ENCODE peak calls at places on chromosomes 11 and 22, in nine cellular contexts. J is iris pigment epithelial cell; E is activated naive CD4-positive, alpha-beta T cell; O is DMS 273 treated with DMSO at 0.1 percent for 48 hours; U is EL; Z is BJ; B is M059J; M is stromal cell of bone marrow; Y is stimulated activated CD4-positive, alpha-beta T cell treated with anti-CD3 and anti-CD28 coated beads, Interleukin-12 subunit alpha, Interleukin-12 subunit beta, amount 100 ng/mL, for 24 hours. Q is an unnamed sample.

GRCh38 chr22:36010090-36010489 is 18.5 kb downstream of the RBFOX2 start:
- DNase-seq in J (no peak), E (no peak), O (peak; percentile 81), U (no peak), Z (no peak), B (no peak), M (no peak), Y (no peak), Q (no peak)

GRCh38 chr11:117437791-117438130 is 110.1 kb downstream of the CEP164 start:
- DNase-seq in J (no peak), E (no peak), O (no peak), U (no peak), Z (no peak), B (no peak), M (no peak), Y (no peak), Q (no peak)

GRCh38 chr11:116865696-116866095 is 28.3 kb upstream of the APOA1 start:
- DNase-seq in J (peak; percentile 30), E (no peak), O (no peak), U (peak; percentile 62), Z (peak; percentile 85), B (no peak), M (peak; percentile 77), Y (no peak), Q (peak; percentile 85)

GRCh38 chr11:108508653-108509593 is 10.7 kb upstream of the POGLUT3 start:
- DNase-seq in J (no peak), E (no peak), O (no peak), U (no peak), Z (no peak), B (no peak), M (no peak), Y (no peak), Q (no peak)

GRCh38 chr11:97772696-97773095 is 1248.1 kb upstream of the CNTN5 start:
- DNase-seq in J (peak; percentile 11), E (no peak), O (peak; percentile 75), U (no peak), Z (no peak), B (no peak), M (no peak), Y (no peak), Q (no peak)

GRCh38 chr11:88179141-88179540 is 3.9 kb upstream of the RAB38 start:
- DNase-seq in J (peak; percentile 71), E (no peak), O (no peak), U (peak; percentile 35), Z (no peak), B (peak; percentile 87), M (no peak), Y (peak; percentile 17), Q (peak; percentile 24)

GRCh38 chr11:104965735-104966134 is 2.6 kb downstream of the CASP4 start:
- DNase-seq in J (no peak), E (no peak), O (no peak), U (no peak), Z (no peak), B (no peak), M (no peak), Y (no peak), Q (no peak)

GRCh38 chr11:117830072-117830471 is 5.5 kb upstream of the FXYD2 start:
- DNase-seq in J (no peak), E (no peak), O (no peak), U (no peak), Z (no peak), B (no peak), M (no peak), Y (no peak), Q (no peak)

GRCh38 chr11:6931146-6931713 is 5.0 kb downstream of the ZNF215 start:
- DNase-seq in J (peak; percentile 14), E (no peak), O (no peak), U (no peak), Z (no peak), B (no peak), M (peak; percentile 31), Y (no peak), Q (no peak)

GRCh38 chr11:133956650-133957633 is at the start of gene IGSF9B:
- DNase-seq in J (peak; percentile 63), E (peak; percentile 93), O (peak; percentile 29), U (peak; percentile 70), Z (no peak), B (peak; percentile 71), M (peak; percentile 23), Y (peak; percentile 86), Q (no peak)

GRCh38 chr11:17548444-17548843 is 1.4 kb downstream of the OTOG start:
- DNase-seq in J (no peak), E (no peak), O (no peak), U (no peak), Z (no peak), B (peak; percentile 17), M (no peak), Y (no peak), Q (no peak)

GRCh38 chr11:66082936-66083698 is 13.0 kb downstream of the PACS1 start:
- DNase-seq in J (peak; percentile 45), E (no peak), O (peak; percentile 65), U (peak; percentile 45), Z (no peak), B (peak; percentile 49), M (no peak), Y (no peak), Q (no peak)

GRCh38 chr11:133015457-133015856 is 516.8 kb downstream of the OPCML start:
- DNase-seq in J (no peak), E (no peak), O (no peak), U (no peak), Z (no peak), B (no peak), M (no peak), Y (no peak), Q (no peak)

GRCh38 chr11:23280088-23280487 is 419.8 kb upstream of the CCDC179 start:
- DNase-seq in J (peak; percentile 88), E (no peak), O (no peak), U (peak; percentile 23), Z (no peak), B (peak; percentile 73), M (no peak), Y (no peak), Q (peak; percentile 28)

GRCh38 chr22:49786976-49787843 is 40.5 kb downstream of the BRD1 start:
- DNase-seq in J (no peak), E (no peak), O (no peak), U (no peak), Z (no peak), B (no peak), M (no peak), Y (no peak), Q (no peak)

GRCh38 chr11:125110506-125110905 is 920 bp downstream of the TMEM218 start:
- DNase-seq in J (peak; percentile 14), E (no peak), O (no peak), U (peak; percentile 24), Z (no peak), B (peak; percentile 13), M (no peak), Y (no peak), Q (no peak)

GRCh38 chr11:131218542-131218941 is 151.9 kb upstream of the NTM start:
- DNase-seq in J (no peak), E (no peak), O (no peak), U (no peak), Z (no peak), B (no peak), M (no peak), Y (no peak), Q (no peak)

GRCh38 chr11:74288161-74288560 is 23.3 kb downstream of the P4HA3 start:
- DNase-seq in J (peak; percentile 98), E (no peak), O (no peak), U (peak; percentile 85), Z (peak; percentile 87), B (peak; percentile 87), M (peak; percentile 95), Y (no peak), Q (peak; percentile 92)

GRCh38 chr11:95512682-95513081 is 276.9 kb downstream of the FAM76B start:
- DNase-seq in J (peak; percentile 92), E (no peak), O (no peak), U (peak; percentile 16), Z (peak; percentile 52), B (peak; percentile 5), M (peak; percentile 92), Y (no peak), Q (peak; percentile 81)

GRCh38 chr11:121521145-121522042 is 68.6 kb upstream of the SORL1-AS1 start:
- DNase-seq in J (no peak), E (no peak), O (no peak), U (no peak), Z (no peak), B (no peak), M (no peak), Y (no peak), Q (no peak)

GRCh38 chr22:46676881-46677280 is 56.7 kb downstream of the GRAMD4 start:
- DNase-seq in J (no peak), E (no peak), O (no peak), U (no peak), Z (no peak), B (no peak), M (no peak), Y (no peak), Q (no peak)

GRCh38 chr11:111634981-111635705 is 32.9 kb downstream of the SIK2 start:
- DNase-seq in J (peak; percentile 62), E (no peak), O (no peak), U (peak; percentile 49), Z (no peak), B (peak; percentile 81), M (peak; percentile 24), Y (no peak), Q (no peak)

GRCh38 chr22:50298937-50299656 is 8.3 kb downstream of the PLXNB2 start:
- DNase-seq in J (no peak), E (no peak), O (no peak), U (no peak), Z (no peak), B (no peak), M (no peak), Y (no peak), Q (no peak)

GRCh38 chr11:69647761-69648497 is 7.0 kb downstream of the CCND1 start:
- DNase-seq in J (no peak), E (no peak), O (no peak), U (no peak), Z (no peak), B (no peak), M (no peak), Y (no peak), Q (no peak)

GRCh38 chr11:15532432-15532831 is 417.7 kb downstream of the INSC start:
- DNase-seq in J (no peak), E (no peak), O (no peak), U (no peak), Z (no peak), B (no peak), M (no peak), Y (no peak), Q (no peak)

GRCh38 chr11:97224396-97224795 is 834.6 kb downstream of the JRKL start:
- DNase-seq in J (no peak), E (no peak), O (no peak), U (no peak), Z (no peak), B (no peak), M (no peak), Y (no peak), Q (no peak)

GRCh38 chr22:30514252-30514651 is 8.8 kb upstream of the SEC14L4 start:
- DNase-seq in J (no peak), E (no peak), O (no peak), U (no peak), Z (no peak), B (no peak), M (no peak), Y (no peak), Q (no peak)

GRCh38 chr11:130999992-131000770 is 83.9 kb upstream of the SNX19 start:
- DNase-seq in J (peak; percentile 94), E (no peak), O (no peak), U (peak; percentile 95), Z (peak; percentile 88), B (peak; percentile 92), M (peak; percentile 57), Y (no peak), Q (peak; percentile 55)

GRCh38 chr11:126824035-126824607 is 176.4 kb downstream of the KIRREL3 start:
- DNase-seq in J (no peak), E (no peak), O (no peak), U (no peak), Z (no peak), B (no peak), M (no peak), Y (no peak), Q (no peak)

Q was measured in AG04449.